ENCODE peak calls at places on chromosomes 11 and 22, in four cellular contexts. A is GM12878, M is SK-N-SH, Z is HepG2. S is an unnamed sample.

GRCh38 chr11:64477675-64478074 is 113.3 kb upstream of the SLC22A12 start:
- DNase-seq in A (no peak), M (no peak), Z (no peak), S (no peak)

GRCh38 chr11:36447947-36448346 is 62.1 kb downstream of the TRAF6 start:
- DNase-seq in A (no peak), M (no peak), Z (no peak), S (no peak)

GRCh38 chr11:58495906-58496305 is 12.0 kb downstream of the OR5B21 start:
- DNase-seq in A (no peak), M (no peak), Z (no peak), S (no peak)

GRCh38 chr11:118450451-118450850 is 14.2 kb downstream of the KMT2A start:
- DNase-seq in A (no peak), M (no peak), Z (peak; percentile 53), S (no peak)

GRCh38 chr11:66676931-66677598 is 622 bp downstream of the RBM4B start:
- DNase-seq in A (no peak), M (no peak), Z (no peak), S (no peak)

GRCh38 chr11:119624102-119624615 is 104.8 kb downstream of the NECTIN1 start:
- DNase-seq in A (no peak), M (peak; percentile 87), Z (no peak), S (peak; percentile 10)

GRCh38 chr11:132238331-132238730 is 867.9 kb downstream of the NTM start:
- DNase-seq in A (no peak), M (no peak), Z (no peak), S (no peak)

GRCh38 chr11:63445720-63446119 is 45.2 kb downstream of the PLAAT5 start:
- DNase-seq in A (no peak), M (no peak), Z (no peak), S (no peak)

GRCh38 chr11:120518356-120518755 is 6.8 kb downstream of the GRIK4 start:
- DNase-seq in A (no peak), M (no peak), Z (no peak), S (no peak)

GRCh38 chr11:129247129-129247528 is 55.0 kb upstream of the ARHGAP32 start:
- DNase-seq in A (no peak), M (peak; percentile 25), Z (no peak), S (no peak)

GRCh38 chr22:44098021-44098739 is 74.1 kb downstream of the PARVB start:
- DNase-seq in A (no peak), M (no peak), Z (no peak), S (no peak)

GRCh38 chr11:87466228-87466627 is 428.5 kb downstream of the TMEM135 start:
- DNase-seq in A (no peak), M (no peak), Z (no peak), S (no peak)

GRCh38 chr22:30606455-30607299 is at the start of gene TCN2:
- DNase-seq in A (no peak), M (peak; percentile 80), Z (peak; percentile 41), S (peak; percentile 73)

GRCh38 chr11:3163241-3163981 is 1.7 kb downstream of the OSBPL5 start:
- DNase-seq in A (no peak), M (peak; percentile 71), Z (no peak), S (no peak)

GRCh38 chr11:6609502-6610015 is 2.5 kb downstream of the TAF10 start:
- DNase-seq in A (no peak), M (no peak), Z (no peak), S (no peak)

GRCh38 chr11:127789887-127790286 is 789.3 kb upstream of the KIRREL3 start:
- DNase-seq in A (no peak), M (peak; percentile 58), Z (no peak), S (no peak)

GRCh38 chr11:19615503-19615902 is 97.1 kb upstream of the NAV2 start:
- DNase-seq in A (no peak), M (no peak), Z (no peak), S (no peak)
- TF ChIP-seq NFIC in A (no peak), M (no peak), Z (no peak), S (no peak)

GRCh38 chr11:4190098-4190497 is 95.5 kb downstream of the RRM1 start:
- DNase-seq in A (no peak), M (no peak), Z (no peak), S (no peak)
- TF ChIP-seq NFIC in A (no peak), M (no peak), Z (no peak), S (no peak)

GRCh38 chr11:70493089-70493474 is 94.8 kb downstream of the CTTN start:
- DNase-seq in A (no peak), M (no peak), Z (no peak), S (no peak)
- TF ChIP-seq NFIC in A (no peak), M (no peak), Z (no peak), S (no peak)

GRCh38 chr22:49973018-49973965 is 12.7 kb downstream of the PIM3 start:
- DNase-seq in A (no peak), M (no peak), Z (no peak), S (no peak)

GRCh38 chr22:49970528-49971231 is 10.1 kb downstream of the PIM3 start:
- DNase-seq in A (peak; percentile 85), M (peak; percentile 79), Z (peak; percentile 97), S (peak; percentile 87)

GRCh38 chr22:49972163-49973017 is 11.8 kb downstream of the PIM3 start:
- DNase-seq in A (no peak), M (peak; percentile 48), Z (no peak), S (peak; percentile 11)

GRCh38 chr22:49969751-49970527 is 9.4 kb downstream of the PIM3 start:
- DNase-seq in A (no peak), M (peak; percentile 21), Z (no peak), S (no peak)

DNA sequence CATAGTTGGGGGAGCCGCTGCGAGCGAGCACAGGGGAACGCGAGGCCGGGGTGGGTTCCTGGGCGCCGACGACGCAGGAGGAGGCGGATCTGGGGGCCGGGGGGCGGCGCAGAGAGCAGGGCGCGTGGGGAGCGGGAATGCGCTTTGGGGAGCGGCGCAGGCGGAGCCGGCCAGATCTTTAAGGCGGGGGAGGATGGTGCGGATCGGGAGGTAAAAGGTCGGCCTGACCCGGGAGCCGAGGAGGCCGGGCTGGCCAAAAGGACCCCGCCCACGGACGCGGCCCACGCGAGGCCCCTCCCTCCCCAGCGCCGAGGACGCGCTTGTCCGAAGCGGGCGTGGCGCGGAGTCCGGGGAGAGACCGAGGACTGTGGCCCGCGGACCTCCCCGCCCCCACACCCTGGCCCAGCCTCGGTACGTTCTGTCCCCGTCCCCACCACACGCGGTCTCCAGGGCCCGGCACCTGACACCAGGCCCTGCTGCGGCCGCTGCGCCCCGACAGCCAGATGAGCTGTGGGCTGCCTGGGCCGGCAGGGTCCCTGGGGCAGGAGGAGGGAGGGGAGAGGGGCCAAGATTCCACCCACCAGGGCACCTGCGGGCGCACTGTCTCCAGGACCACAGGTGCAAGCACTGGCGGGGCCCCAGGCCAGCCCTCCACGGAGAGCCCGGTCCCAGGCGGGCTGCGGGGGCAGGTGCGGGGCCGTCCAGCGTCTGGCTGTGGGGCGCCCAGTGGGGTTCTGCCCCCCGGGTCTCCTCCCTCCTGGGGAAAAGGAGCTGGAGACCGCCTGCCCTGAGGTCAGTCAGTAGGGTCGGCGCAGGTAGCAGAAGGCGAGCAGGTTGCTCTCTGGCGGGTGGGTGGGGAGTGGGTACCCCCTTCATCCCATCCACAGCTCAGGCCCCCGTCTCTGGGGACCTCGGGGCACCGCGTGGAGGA is 10.9 kb downstream of the PIM3 start:
- DNase-seq in A (no peak), M (peak; percentile 71), Z (no peak), S (peak; percentile 84)
- TF ChIP-seq NFIC in A (no peak), M (no peak), Z (no peak), S (no peak)

GRCh38 chr11:73236879-73237278 is 18.8 kb downstream of the P2RY2 start:
- DNase-seq in A (no peak), M (peak; percentile 63), Z (peak; percentile 57), S (peak; percentile 54)
- TF ChIP-seq NFIC in A (no peak), M (no peak), Z (no peak), S (no peak)

DNA sequence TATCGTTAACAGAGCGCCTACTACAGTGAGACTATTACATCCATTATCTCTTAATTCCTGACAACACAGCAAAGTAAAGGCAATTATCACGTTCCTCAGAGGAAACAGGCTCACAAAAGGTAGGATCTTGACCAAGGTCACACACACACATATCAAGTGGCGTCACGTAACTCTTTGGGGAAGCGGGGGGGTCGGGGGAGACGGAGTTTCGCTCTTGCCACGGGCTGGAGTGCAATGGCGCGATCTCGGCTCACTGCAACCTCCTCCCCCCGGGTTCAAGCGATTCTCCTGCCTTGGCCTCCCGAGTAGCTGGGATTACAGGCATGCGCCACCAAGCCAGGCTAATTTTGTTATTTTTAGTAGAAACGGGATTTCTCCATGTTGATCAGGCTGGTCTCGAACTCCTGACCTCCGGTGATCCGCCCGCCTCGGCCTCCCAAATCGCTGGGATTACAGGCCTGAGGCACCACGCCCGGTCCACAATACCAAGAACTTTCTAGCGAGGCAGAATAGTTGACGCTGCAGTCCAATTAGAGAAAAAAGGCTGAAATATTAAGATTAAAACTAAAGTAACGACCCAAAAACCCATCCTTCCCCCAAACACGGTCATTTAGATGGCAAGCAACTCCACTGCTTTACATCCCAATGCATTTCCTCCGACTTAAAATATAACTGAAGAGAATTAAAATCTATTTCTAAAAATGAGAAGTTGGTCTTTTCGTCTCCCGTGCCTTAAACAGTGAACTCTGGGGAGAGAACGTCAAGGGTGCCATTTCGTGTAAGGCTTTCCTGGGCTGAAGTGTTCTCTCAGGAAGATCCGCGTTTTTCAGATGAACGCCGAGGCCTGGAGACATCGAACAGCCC is 1.1 kb downstream of the DDX17 start:
- DNase-seq in A (no peak), M (peak; percentile 11), Z (peak; percentile 53), S (peak; percentile 62)
- TF ChIP-seq NFIC in A (no peak), M (no peak), Z (no peak), S (no peak)

GRCh38 chr22:41028841-41029240 is 63.6 kb upstream of the EP300 start:
- DNase-seq in A (no peak), M (no peak), Z (peak; percentile 64), S (no peak)
- TF ChIP-seq NFIC in A (no peak), M (no peak), Z (no peak), S (no peak)